ENCODE peak calls at places on chromosomes 7 and 10, in nine cellular contexts. M is left cardiac atrium; O is effector memory CD4-positive, alpha-beta T cell; P is frontal cortex; E is skeletal muscle cell; K is AG04449; U is HTR-8/SVneo; Z is NCI-H69; W is RWPE1. N is an unnamed sample.

GRCh38 chr10:110304394-110304779 is 333 bp downstream of the SMNDC1 start:
- DNase-seq in M (no peak), O (no peak), P (peak; percentile 57), E (no peak), K (no peak), U (no peak), Z (peak; percentile 58), W (peak; percentile 59), N (no peak)

GRCh38 chr10:132650611-132651250 is 113.1 kb downstream of the INPP5A start:
- DNase-seq in M (no peak), O (no peak), P (no peak), E (no peak), K (no peak), U (no peak), Z (no peak), W (no peak), N (no peak)

GRCh38 chr10:110137142-110137545 is 70.3 kb upstream of the MXI1 start:
- DNase-seq in M (no peak), O (no peak), P (peak; percentile 44), E (peak; percentile 45), K (peak; percentile 38), U (peak; percentile 59), Z (peak; percentile 54), W (peak; percentile 66), N (no peak)

GRCh38 chr10:44465430-44466115 is 80.7 kb upstream of the CXCL12 start:
- DNase-seq in M (no peak), O (no peak), P (no peak), E (no peak), K (no peak), U (no peak), Z (no peak), W (no peak), N (no peak)

GRCh38 chr7:5557920-5558401 is 134.3 kb upstream of the TNRC18 start:
- DNase-seq in M (peak; percentile 67), O (no peak), P (peak; percentile 46), E (no peak), K (no peak), U (no peak), Z (no peak), W (peak; percentile 65), N (no peak)

GRCh38 chr7:137684316-137684715 is 162.5 kb downstream of the DGKI start:
- DNase-seq in M (no peak), O (no peak), P (no peak), E (no peak), K (no peak), U (no peak), Z (no peak), W (no peak), N (no peak)

GRCh38 chr7:135672560-135673359 is 10.4 kb downstream of the STMP1 start:
- DNase-seq in M (no peak), O (no peak), P (peak; percentile 48), E (no peak), K (peak; percentile 31), U (peak; percentile 41), Z (peak; percentile 79), W (peak; percentile 55), N (no peak)

GRCh38 chr7:12706900-12707536 is 19.6 kb downstream of the ARL4A start:
- DNase-seq in M (no peak), O (no peak), P (no peak), E (peak; percentile 56), K (no peak), U (peak; percentile 17), Z (peak; percentile 95), W (peak; percentile 60), N (no peak)

GRCh38 chr7:66050990-66051424 is 24.6 kb upstream of the ASL start:
- DNase-seq in M (no peak), O (no peak), P (no peak), E (peak; percentile 96), K (peak; percentile 95), U (peak; percentile 33), Z (peak; percentile 81), W (peak; percentile 68), N (no peak)

GRCh38 chr7:86453454-86453853 is 190.3 kb upstream of the GRM3 start:
- DNase-seq in M (no peak), O (no peak), P (no peak), E (no peak), K (no peak), U (no peak), Z (no peak), W (no peak), N (no peak)

GRCh38 chr7:16062269-16062668 is 359.1 kb downstream of the CRPPA start:
- DNase-seq in M (no peak), O (no peak), P (no peak), E (peak; percentile 78), K (peak; percentile 31), U (no peak), Z (no peak), W (no peak), N (no peak)

GRCh38 chr10:119301397-119301796 is 94.0 kb downstream of the GRK5 start:
- DNase-seq in M (no peak), O (peak; percentile 54), P (no peak), E (no peak), K (no peak), U (no peak), Z (no peak), W (no peak), N (peak; percentile 75)

GRCh38 chr7:151882734-151883133 is 5.8 kb upstream of the PRKAG2 start:
- DNase-seq in M (no peak), O (no peak), P (no peak), E (no peak), K (no peak), U (no peak), Z (no peak), W (no peak), N (no peak)

GRCh38 chr7:75967573-75967997 is 26.8 kb downstream of the TMEM120A start:
- DNase-seq in M (no peak), O (no peak), P (no peak), E (no peak), K (no peak), U (no peak), Z (peak; percentile 87), W (no peak), N (no peak)

GRCh38 chr7:31493714-31494181 is 20.1 kb upstream of the ITPRID1 start:
- DNase-seq in M (no peak), O (no peak), P (no peak), E (no peak), K (no peak), U (no peak), Z (no peak), W (peak; percentile 61), N (no peak)

GRCh38 chr7:13067036-13067435 is 379.6 kb downstream of the ARL4A start:
- DNase-seq in M (no peak), O (no peak), P (no peak), E (no peak), K (no peak), U (no peak), Z (no peak), W (no peak), N (no peak)

GRCh38 chr7:108079291-108080057 is 50.7 kb downstream of the LAMB4 start:
- DNase-seq in M (no peak), O (no peak), P (no peak), E (peak; percentile 83), K (peak; percentile 87), U (peak; percentile 59), Z (peak; percentile 71), W (peak; percentile 71), N (no peak)